ENCODE peak calls at places on chromosome 18, in five cellular contexts. N is adrenal gland, Q is tibial nerve, C is heart left ventricle, M is SK-N-SH. U is an unnamed sample. For H3K9me3 and H3K36me3, the result is how much of the 10 kb centered on the place peaks cover.

GRCh38 chr18:12782521-12782920 is 79.7 kb downstream of the PSMG2 start:
- DNase-seq in Q (no peak), C (no peak), M (no peak), N (no peak), U (no peak)

GRCh38 chr18:26252411-26252810 is 26.2 kb downstream of the TAF4B start:
- DNase-seq in M (no peak), C (no peak), Q (no peak), N (no peak), U (no peak)

GRCh38 chr18:513826-514530 is 13.5 kb upstream of the COLEC12 start:
- DNase-seq in N (no peak), C (no peak), Q (no peak), M (no peak), U (no peak)

GRCh38 chr18:57466307-57466706 is 31.1 kb downstream of the ONECUT2 start:
- DNase-seq in M (no peak), N (no peak), Q (no peak), C (no peak), U (no peak)

GRCh38 chr18:13217971-13218375 is 587 bp upstream of the LDLRAD4 start:
- DNase-seq in M (no peak), N (peak), C (peak), Q (no peak), U (peak)

GRCh38 chr18:8359481-8359880 is 249.8 kb upstream of the RAB12 start:
- DNase-seq in M (no peak), N (no peak), Q (no peak), C (no peak), U (no peak)

GRCh38 chr18:46250084-46250811 is 146.1 kb downstream of the HAUS1 start:
- DNase-seq in M (peak), Q (no peak), C (peak), N (no peak), U (peak)

GRCh38 chr18:58038063-58038462 is 6.0 kb upstream of the NEDD4L start:
- DNase-seq in N (no peak), M (no peak), Q (no peak), C (no peak), U (no peak)

GRCh38 chr18:24234330-24234729 is 95.5 kb downstream of the CABYR start:
- DNase-seq in M (no peak), C (peak), N (no peak), Q (peak), U (peak)

GRCh38 chr18:57210101-57210661 is 63.3 kb downstream of the BOD1L2 start:
- DNase-seq in C (peak), N (peak), Q (peak), M (no peak), U (peak)

GRCh38 chr18:33212363-33212762 is 228.2 kb downstream of the CCDC178 start:
- DNase-seq in Q (no peak), N (no peak), C (no peak), M (no peak), U (no peak)

GRCh38 chr18:62088146-62088545 is 98.7 kb downstream of the PIGN start:
- DNase-seq in Q (no peak), M (no peak), N (no peak), C (no peak), U (no peak)

GRCh38 chr18:79903071-79903635 is 48.3 kb downstream of the SLC66A2 start:
- DNase-seq in Q (no peak), C (no peak), N (peak), M (no peak), U (no peak)

GRCh38 chr18:79902640-79903039 is 48.8 kb downstream of the SLC66A2 start:
- DNase-seq in M (no peak), Q (no peak), N (no peak), C (no peak), U (no peak)

GRCh38 chr18:79900610-79901570 is 50.6 kb downstream of the SLC66A2 start:
- DNase-seq in Q (peak), C (no peak), N (no peak), M (peak), U (no peak)

GRCh38 chr18:79902075-79902474 is 49.4 kb downstream of the SLC66A2 start:
- DNase-seq in N (no peak), C (no peak), M (no peak), Q (no peak), U (no peak)

DNA sequence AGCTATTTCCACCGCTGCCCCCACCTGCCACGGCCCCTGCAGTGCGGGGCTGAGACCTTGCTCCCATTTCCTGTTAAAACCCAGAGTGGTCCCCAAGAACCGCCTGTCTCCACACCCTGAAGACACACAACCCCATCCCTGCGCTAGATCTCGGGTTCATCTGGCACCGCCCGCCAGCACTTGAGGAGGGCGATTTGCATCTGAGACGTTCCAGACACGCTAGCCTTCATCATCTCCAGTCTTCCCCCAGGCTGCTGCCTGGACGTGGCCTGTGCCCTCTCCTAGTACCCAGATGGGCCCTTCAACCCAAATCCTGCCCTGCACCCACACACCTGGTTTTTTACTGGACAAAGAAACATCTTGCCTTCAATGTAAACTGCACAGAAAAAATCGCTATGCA is 49.8 kb downstream of the SLC66A2 start:
- DNase-seq in Q (no peak), C (no peak), M (no peak), N (no peak), U (no peak)
- H3K9me3 ChIP-seq in Q (half or more), C (under half), M (under half), N (under half), U (under half)

DNA sequence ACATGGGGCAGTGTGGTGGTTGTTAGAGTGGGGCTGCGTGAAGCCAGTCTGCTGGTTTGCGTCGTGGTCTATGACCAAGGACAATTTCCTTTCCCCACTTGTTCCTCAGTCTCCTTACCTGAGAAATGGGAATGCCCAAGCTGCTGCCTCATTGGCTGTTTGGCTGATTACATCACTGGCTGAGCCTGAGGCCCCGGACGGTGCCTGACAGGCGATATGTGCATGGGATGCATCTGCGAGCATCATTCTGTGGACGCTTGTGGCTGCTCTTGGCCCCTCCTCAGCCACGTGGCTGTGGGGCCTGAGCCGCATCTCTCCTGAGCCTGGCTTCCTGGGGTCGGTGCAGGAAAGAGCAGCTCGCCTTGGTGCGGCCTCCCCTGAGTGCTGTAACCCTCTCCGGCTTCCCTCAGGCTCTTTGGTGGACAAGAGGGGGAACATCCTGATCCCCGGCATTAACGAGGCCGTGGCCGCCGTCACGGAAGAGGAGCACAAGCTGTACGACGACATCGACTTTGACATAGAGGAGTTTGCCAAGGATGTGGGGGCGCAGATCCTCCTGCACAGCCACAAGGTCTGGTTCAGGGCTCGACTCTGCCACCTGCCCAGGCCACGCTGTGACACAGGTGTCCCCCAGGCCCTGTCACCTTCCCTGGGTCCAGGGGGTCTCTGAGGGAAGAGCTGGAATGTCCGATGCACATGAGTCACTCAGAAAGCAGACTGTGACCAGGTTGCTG is 17.2 kb downstream of the CNDP2 start:
- DNase-seq in M (no peak), C (no peak), N (no peak), Q (no peak), U (no peak)
- H3K36me3 ChIP-seq in M (under half), C (under half), N (half or more), Q (under half), U (under half)

GRCh38 chr18:6248017-6248416 is 166.7 kb downstream of the L3MBTL4 start:
- DNase-seq in N (no peak), M (no peak), C (no peak), Q (no peak), U (no peak)

GRCh38 chr18:6255121-6255742 is 159.5 kb downstream of the L3MBTL4 start:
- DNase-seq in C (no peak), N (no peak), M (no peak), Q (no peak), U (peak)

GRCh38 chr18:6249788-6250187 is 164.9 kb downstream of the L3MBTL4 start:
- DNase-seq in N (peak), Q (no peak), C (no peak), M (no peak), U (no peak)

GRCh38 chr18:6249110-6249680 is 165.5 kb downstream of the L3MBTL4 start:
- DNase-seq in Q (no peak), C (no peak), M (no peak), N (no peak), U (no peak)

GRCh38 chr18:6251084-6251483 is 163.6 kb downstream of the L3MBTL4 start:
- DNase-seq in M (no peak), N (no peak), C (no peak), Q (no peak), U (no peak)
- H3K9me3 ChIP-seq in M (under half), N (under half), C (under half), Q (under half), U (under half)

DNA sequence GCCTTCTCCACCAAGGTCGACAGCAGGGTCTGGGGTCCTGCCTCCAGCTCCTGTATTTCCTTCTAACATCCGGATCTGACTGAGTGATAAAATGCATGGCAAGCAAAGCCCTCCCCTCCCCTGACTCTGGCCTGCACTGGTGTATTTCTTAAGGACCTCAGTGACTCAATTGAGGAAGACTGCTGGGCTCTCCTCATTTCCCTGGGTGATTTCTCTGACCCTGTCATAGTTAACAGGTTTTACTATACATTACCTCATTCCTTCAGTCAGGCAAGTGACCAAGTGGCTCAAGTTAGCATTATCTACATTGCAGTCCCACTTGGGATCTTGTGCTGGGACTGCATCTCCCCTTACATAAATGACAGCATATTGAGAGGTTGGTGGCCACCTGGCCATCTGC is 38.8 kb upstream of the CCBE1 start:
- DNase-seq in C (no peak), M (no peak), N (no peak), Q (no peak), U (no peak)
- H3K36me3 ChIP-seq in C (under half), M (under half), N (under half), Q (under half), U (under half)